ENCODE peak calls at places on chromosomes 7 and 10, in eight cellular contexts. One of them, this sample, is unnamed.

GRCh38 chr10:79981356-79981672 is 32.4 kb upstream of the SFTPD start:
- DNase-seq in HCT116: no peak
- DNase-seq in neural progenitor cell: no peak
- DNase-seq in LoVo: no peak
- DNase-seq in T-helper 1 cell: no peak
- DNase-seq in stimulated activated CD4-positive, alpha-beta T cell treated with anti-CD3 and anti-CD28 coated beads, Interleukin-1b, Interleukin-23, amount 100 ng/mL, for 1 hour: no peak
- DNase-seq in SK-N-SH: no peak
- DNase-seq in aorta: no peak
- DNase-seq in this sample: no peak

GRCh38 chr10:613217-613616 is 76.3 kb downstream of the DIP2C start:
- DNase-seq in T-helper 1 cell: no peak
- DNase-seq in stimulated activated CD4-positive, alpha-beta T cell treated with anti-CD3 and anti-CD28 coated beads, Interleukin-1b, Interleukin-23, amount 100 ng/mL, for 1 hour: no peak
- DNase-seq in SK-N-SH: no peak
- DNase-seq in aorta: peak; percentile 44
- DNase-seq in HCT116: peak; percentile 6
- DNase-seq in neural progenitor cell: no peak
- DNase-seq in LoVo: peak; percentile 51
- DNase-seq in this sample: no peak

GRCh38 chr7:91239171-91239604 is 25.0 kb upstream of the FZD1 start:
- DNase-seq in T-helper 1 cell: no peak
- DNase-seq in LoVo: peak; percentile 67
- DNase-seq in aorta: no peak
- DNase-seq in stimulated activated CD4-positive, alpha-beta T cell treated with anti-CD3 and anti-CD28 coated beads, Interleukin-1b, Interleukin-23, amount 100 ng/mL, for 1 hour: no peak
- DNase-seq in SK-N-SH: no peak
- DNase-seq in neural progenitor cell: no peak
- DNase-seq in HCT116: no peak
- DNase-seq in this sample: no peak

GRCh38 chr7:21704362-21704761 is 161.5 kb downstream of the DNAH11 start:
- DNase-seq in aorta: no peak
- DNase-seq in SK-N-SH: no peak
- DNase-seq in stimulated activated CD4-positive, alpha-beta T cell treated with anti-CD3 and anti-CD28 coated beads, Interleukin-1b, Interleukin-23, amount 100 ng/mL, for 1 hour: no peak
- DNase-seq in T-helper 1 cell: no peak
- DNase-seq in neural progenitor cell: peak; percentile 27
- DNase-seq in HCT116: no peak
- DNase-seq in LoVo: no peak
- DNase-seq in this sample: no peak

GRCh38 chr10:48884337-48885045 is 55.1 kb downstream of the LRRC18 start:
- DNase-seq in T-helper 1 cell: no peak
- DNase-seq in aorta: no peak
- DNase-seq in LoVo: no peak
- DNase-seq in neural progenitor cell: no peak
- DNase-seq in HCT116: no peak
- DNase-seq in SK-N-SH: no peak
- DNase-seq in stimulated activated CD4-positive, alpha-beta T cell treated with anti-CD3 and anti-CD28 coated beads, Interleukin-1b, Interleukin-23, amount 100 ng/mL, for 1 hour: no peak
- DNase-seq in this sample: no peak

GRCh38 chr7:90455163-90456030 is 14.0 kb upstream of the PTTG1IP2 start:
- DNase-seq in neural progenitor cell: peak; percentile 50
- DNase-seq in SK-N-SH: peak; percentile 61
- DNase-seq in HCT116: peak; percentile 28
- DNase-seq in T-helper 1 cell: no peak
- DNase-seq in aorta: no peak
- DNase-seq in LoVo: peak; percentile 75
- DNase-seq in stimulated activated CD4-positive, alpha-beta T cell treated with anti-CD3 and anti-CD28 coated beads, Interleukin-1b, Interleukin-23, amount 100 ng/mL, for 1 hour: no peak
- DNase-seq in this sample: peak; percentile 47

GRCh38 chr7:13903997-13904396 is 85.5 kb downstream of the ETV1 start:
- DNase-seq in LoVo: no peak
- DNase-seq in SK-N-SH: no peak
- DNase-seq in aorta: no peak
- DNase-seq in stimulated activated CD4-positive, alpha-beta T cell treated with anti-CD3 and anti-CD28 coated beads, Interleukin-1b, Interleukin-23, amount 100 ng/mL, for 1 hour: no peak
- DNase-seq in HCT116: no peak
- DNase-seq in T-helper 1 cell: no peak
- DNase-seq in neural progenitor cell: no peak
- DNase-seq in this sample: no peak

GRCh38 chr7:31782411-31782991 is 95.5 kb downstream of the PPP1R17 start:
- DNase-seq in T-helper 1 cell: no peak
- DNase-seq in SK-N-SH: peak; percentile 65
- DNase-seq in stimulated activated CD4-positive, alpha-beta T cell treated with anti-CD3 and anti-CD28 coated beads, Interleukin-1b, Interleukin-23, amount 100 ng/mL, for 1 hour: no peak
- DNase-seq in neural progenitor cell: peak; percentile 79
- DNase-seq in aorta: no peak
- DNase-seq in HCT116: peak; percentile 35
- DNase-seq in LoVo: peak; percentile 68
- DNase-seq in this sample: peak; percentile 70

GRCh38 chr7:94529516-94529915 is 19.9 kb downstream of the CASD1 start:
- DNase-seq in SK-N-SH: no peak
- DNase-seq in aorta: no peak
- DNase-seq in LoVo: no peak
- DNase-seq in stimulated activated CD4-positive, alpha-beta T cell treated with anti-CD3 and anti-CD28 coated beads, Interleukin-1b, Interleukin-23, amount 100 ng/mL, for 1 hour: no peak
- DNase-seq in T-helper 1 cell: no peak
- DNase-seq in HCT116: no peak
- DNase-seq in neural progenitor cell: peak; percentile 28
- DNase-seq in this sample: no peak

GRCh38 chr7:30618961-30619360 is 24.3 kb downstream of the GARS1 start:
- DNase-seq in HCT116: no peak
- DNase-seq in SK-N-SH: peak; percentile 36
- DNase-seq in LoVo: no peak
- DNase-seq in aorta: no peak
- DNase-seq in T-helper 1 cell: no peak
- DNase-seq in neural progenitor cell: no peak
- DNase-seq in stimulated activated CD4-positive, alpha-beta T cell treated with anti-CD3 and anti-CD28 coated beads, Interleukin-1b, Interleukin-23, amount 100 ng/mL, for 1 hour: no peak
- DNase-seq in this sample: no peak

GRCh38 chr10:10886861-10887539 is 130.7 kb upstream of the CELF2 start:
- DNase-seq in neural progenitor cell: no peak
- DNase-seq in HCT116: no peak
- DNase-seq in LoVo: no peak
- DNase-seq in T-helper 1 cell: no peak
- DNase-seq in aorta: no peak
- DNase-seq in stimulated activated CD4-positive, alpha-beta T cell treated with anti-CD3 and anti-CD28 coated beads, Interleukin-1b, Interleukin-23, amount 100 ng/mL, for 1 hour: no peak
- DNase-seq in SK-N-SH: no peak
- DNase-seq in this sample: no peak

GRCh38 chr7:70694909-70695803 is 436.8 kb upstream of the GALNT17 start:
- DNase-seq in neural progenitor cell: peak; percentile 70
- DNase-seq in SK-N-SH: peak; percentile 85
- DNase-seq in T-helper 1 cell: no peak
- DNase-seq in stimulated activated CD4-positive, alpha-beta T cell treated with anti-CD3 and anti-CD28 coated beads, Interleukin-1b, Interleukin-23, amount 100 ng/mL, for 1 hour: no peak
- DNase-seq in HCT116: no peak
- DNase-seq in aorta: peak; percentile 54
- DNase-seq in LoVo: no peak
- DNase-seq in this sample: no peak

GRCh38 chr7:24964177-24964576 is 15.8 kb downstream of the OSBPL3 start:
- DNase-seq in stimulated activated CD4-positive, alpha-beta T cell treated with anti-CD3 and anti-CD28 coated beads, Interleukin-1b, Interleukin-23, amount 100 ng/mL, for 1 hour: no peak
- DNase-seq in aorta: no peak
- DNase-seq in LoVo: no peak
- DNase-seq in HCT116: no peak
- DNase-seq in T-helper 1 cell: no peak
- DNase-seq in neural progenitor cell: no peak
- DNase-seq in SK-N-SH: no peak
- DNase-seq in this sample: no peak

GRCh38 chr10:6299743-6300105 is 97.0 kb downstream of the PFKFB3 start:
- DNase-seq in HCT116: no peak
- DNase-seq in aorta: no peak
- DNase-seq in stimulated activated CD4-positive, alpha-beta T cell treated with anti-CD3 and anti-CD28 coated beads, Interleukin-1b, Interleukin-23, amount 100 ng/mL, for 1 hour: no peak
- DNase-seq in LoVo: no peak
- DNase-seq in SK-N-SH: no peak
- DNase-seq in T-helper 1 cell: no peak
- DNase-seq in neural progenitor cell: no peak
- DNase-seq in this sample: no peak

GRCh38 chr7:7944619-7945282 is 23.8 kb upstream of the GLCCI1 start:
- DNase-seq in LoVo: no peak
- DNase-seq in SK-N-SH: no peak
- DNase-seq in neural progenitor cell: peak; percentile 25
- DNase-seq in aorta: no peak
- DNase-seq in HCT116: no peak
- DNase-seq in T-helper 1 cell: no peak
- DNase-seq in stimulated activated CD4-positive, alpha-beta T cell treated with anti-CD3 and anti-CD28 coated beads, Interleukin-1b, Interleukin-23, amount 100 ng/mL, for 1 hour: no peak
- DNase-seq in this sample: no peak

GRCh38 chr7:4882742-4883351 is 669 bp downstream of the RADIL start:
- DNase-seq in HCT116: no peak
- DNase-seq in SK-N-SH: peak; percentile 81
- DNase-seq in LoVo: no peak
- DNase-seq in stimulated activated CD4-positive, alpha-beta T cell treated with anti-CD3 and anti-CD28 coated beads, Interleukin-1b, Interleukin-23, amount 100 ng/mL, for 1 hour: no peak
- DNase-seq in aorta: no peak
- DNase-seq in T-helper 1 cell: no peak
- DNase-seq in neural progenitor cell: peak; percentile 62
- DNase-seq in this sample: no peak

GRCh38 chr10:114266521-114266920 is 27.5 kb downstream of the VWA2 start:
- DNase-seq in SK-N-SH: peak; percentile 54
- DNase-seq in aorta: no peak
- DNase-seq in stimulated activated CD4-positive, alpha-beta T cell treated with anti-CD3 and anti-CD28 coated beads, Interleukin-1b, Interleukin-23, amount 100 ng/mL, for 1 hour: no peak
- DNase-seq in HCT116: no peak
- DNase-seq in neural progenitor cell: no peak
- DNase-seq in T-helper 1 cell: no peak
- DNase-seq in LoVo: no peak
- DNase-seq in this sample: no peak

GRCh38 chr10:128186959-128187787 is 61.0 kb upstream of the MKI67 start:
- DNase-seq in T-helper 1 cell: no peak
- DNase-seq in HCT116: no peak
- DNase-seq in neural progenitor cell: no peak
- DNase-seq in SK-N-SH: peak; percentile 78
- DNase-seq in stimulated activated CD4-positive, alpha-beta T cell treated with anti-CD3 and anti-CD28 coated beads, Interleukin-1b, Interleukin-23, amount 100 ng/mL, for 1 hour: no peak
- DNase-seq in aorta: no peak
- DNase-seq in LoVo: no peak
- DNase-seq in this sample: no peak

GRCh38 chr10:113520606-113521481 is 32.0 kb upstream of the HABP2 start:
- DNase-seq in T-helper 1 cell: no peak
- DNase-seq in HCT116: peak; percentile 75
- DNase-seq in SK-N-SH: peak; percentile 76
- DNase-seq in aorta: peak; percentile 81
- DNase-seq in stimulated activated CD4-positive, alpha-beta T cell treated with anti-CD3 and anti-CD28 coated beads, Interleukin-1b, Interleukin-23, amount 100 ng/mL, for 1 hour: no peak
- DNase-seq in LoVo: peak; percentile 62
- DNase-seq in neural progenitor cell: peak; percentile 77
- DNase-seq in this sample: peak; percentile 78

GRCh38 chr10:14383266-14383665 is 52.5 kb upstream of the FRMD4A start:
- DNase-seq in T-helper 1 cell: no peak
- DNase-seq in aorta: no peak
- DNase-seq in neural progenitor cell: no peak
- DNase-seq in LoVo: no peak
- DNase-seq in stimulated activated CD4-positive, alpha-beta T cell treated with anti-CD3 and anti-CD28 coated beads, Interleukin-1b, Interleukin-23, amount 100 ng/mL, for 1 hour: no peak
- DNase-seq in SK-N-SH: no peak
- DNase-seq in HCT116: no peak
- DNase-seq in this sample: no peak

GRCh38 chr10:126227762-126228134 is 160.5 kb downstream of the ADAM12 start:
- DNase-seq in SK-N-SH: no peak
- DNase-seq in T-helper 1 cell: no peak
- DNase-seq in LoVo: peak; percentile 8
- DNase-seq in aorta: no peak
- DNase-seq in neural progenitor cell: no peak
- DNase-seq in HCT116: no peak
- DNase-seq in stimulated activated CD4-positive, alpha-beta T cell treated with anti-CD3 and anti-CD28 coated beads, Interleukin-1b, Interleukin-23, amount 100 ng/mL, for 1 hour: no peak
- DNase-seq in this sample: no peak

GRCh38 chr7:72183835-72184234 is 228.3 kb downstream of the CALN1 start:
- DNase-seq in T-helper 1 cell: no peak
- DNase-seq in LoVo: no peak
- DNase-seq in stimulated activated CD4-positive, alpha-beta T cell treated with anti-CD3 and anti-CD28 coated beads, Interleukin-1b, Interleukin-23, amount 100 ng/mL, for 1 hour: no peak
- DNase-seq in HCT116: peak; percentile 1
- DNase-seq in aorta: no peak
- DNase-seq in neural progenitor cell: peak; percentile 56
- DNase-seq in SK-N-SH: peak; percentile 4
- DNase-seq in this sample: peak; percentile 5

GRCh38 chr10:119281581-119282071 is 74.3 kb downstream of the GRK5 start:
- DNase-seq in aorta: peak; percentile 89
- DNase-seq in T-helper 1 cell: no peak
- DNase-seq in SK-N-SH: peak; percentile 90
- DNase-seq in LoVo: peak; percentile 46
- DNase-seq in neural progenitor cell: no peak
- DNase-seq in HCT116: no peak
- DNase-seq in stimulated activated CD4-positive, alpha-beta T cell treated with anti-CD3 and anti-CD28 coated beads, Interleukin-1b, Interleukin-23, amount 100 ng/mL, for 1 hour: no peak
- DNase-seq in this sample: no peak

GRCh38 chr10:97708976-97709745 is 4.4 kb upstream of the MARVELD1 start:
- DNase-seq in aorta: peak; percentile 89
- DNase-seq in HCT116: no peak
- DNase-seq in stimulated activated CD4-positive, alpha-beta T cell treated with anti-CD3 and anti-CD28 coated beads, Interleukin-1b, Interleukin-23, amount 100 ng/mL, for 1 hour: no peak
- DNase-seq in SK-N-SH: peak; percentile 58
- DNase-seq in LoVo: peak; percentile 60
- DNase-seq in neural progenitor cell: peak; percentile 78
- DNase-seq in T-helper 1 cell: no peak
- DNase-seq in this sample: no peak

This sample was measured in NCI-H460.